ENCODE peak calls at places on chromosomes 3 and 15, in six cellular contexts. A is CD8-positive, alpha-beta memory T cell; M is Panc1; L is HTR-8/SVneo; P is activated T-cell treated with anti-CD3 and anti-CD28 coated beads for 1 hour; G is left ventricle myocardium superior. B is an unnamed sample.

GRCh38 chr15:89463113-89463512 is 33.3 kb downstream of the RHCG start:
- DNase-seq in A (no peak), G (no peak), L (no peak), P (no peak), M (no peak), B (no peak)

GRCh38 chr3:12170207-12170606 is 11.5 kb upstream of the TIMP4 start:
- DNase-seq in M (no peak), G (no peak), L (no peak), A (no peak), P (no peak), B (no peak)

GRCh38 chr3:23748398-23749110 is 57.2 kb upstream of the UBE2E1 start:
- DNase-seq in L (no peak), A (no peak), M (no peak), P (no peak), G (no peak), B (no peak)

GRCh38 chr15:38169982-38170381 is 82.7 kb upstream of the SPRED1 start:
- DNase-seq in A (no peak), G (no peak), M (no peak), P (no peak), L (no peak), B (no peak)

GRCh38 chr3:110343376-110343775 is 728.2 kb upstream of the NECTIN3 start:
- DNase-seq in G (no peak), A (no peak), L (peak), P (no peak), M (no peak), B (no peak)

GRCh38 chr3:190533511-190534282 is 19.8 kb downstream of the IL1RAP start:
- DNase-seq in M (no peak), L (peak), A (no peak), P (no peak), G (peak), B (no peak)

GRCh38 chr3:42601898-42602581 is 1.6 kb downstream of the NKTR start:
- DNase-seq in G (no peak), L (no peak), M (no peak), A (peak), P (no peak), B (no peak)

GRCh38 chr3:194937751-194938358 is 252.2 kb downstream of the FAM43A start:
- DNase-seq in M (no peak), A (no peak), P (no peak), G (no peak), L (no peak), B (no peak)

GRCh38 chr3:131193671-131194291 is 167.1 kb downstream of the NEK11 start:
- DNase-seq in P (no peak), L (no peak), A (no peak), G (no peak), M (no peak), B (no peak)

B was measured in NCI-H187 treated with DMSO at 0.1 percent for 48 hours.